ENCODE peak calls at places on chromosome 13, in ten cellular contexts. T, D, Q, R, S, Y, L, X, F and U are unnamed samples.

GRCh38 chr13:100954430-100955361 is 280.1 kb upstream of the TMTC4 start:
- DNase-seq in Y (no peak), X (no peak), F (no peak), S (no peak), T (no peak), L (no peak), D (no peak), R (no peak), Q (no peak), U (no peak)

GRCh38 chr13:26499209-26499601 is 58.3 kb upstream of the WASF3 start:
- DNase-seq in S (no peak), D (peak), F (no peak), T (no peak), L (no peak), Y (no peak), X (no peak), R (no peak), Q (no peak), U (peak)

GRCh38 chr13:108924154-108924940 is 294.9 kb downstream of the MYO16 start:
- DNase-seq in D (no peak), F (peak), Q (no peak), X (no peak), R (no peak), Y (peak), T (no peak), L (no peak), S (no peak), U (peak)

GRCh38 chr13:99808786-99809185 is 162.8 kb downstream of the ZIC5 start:
- DNase-seq in Y (no peak), D (no peak), S (no peak), R (no peak), Q (no peak), L (no peak), T (no peak), X (no peak), F (no peak), U (no peak)

GRCh38 chr13:51807041-51807440 is 3.1 kb upstream of the DHRS12 start:
- DNase-seq in Y (no peak), L (no peak), R (no peak), D (no peak), F (no peak), S (no peak), T (no peak), Q (no peak), X (no peak), U (no peak)

GRCh38 chr13:45500492-45501174 is 35.9 kb downstream of the COG3 start:
- DNase-seq in Q (no peak), D (peak), L (no peak), S (no peak), F (peak), T (no peak), R (no peak), X (no peak), Y (peak), U (peak)

GRCh38 chr13:76667551-76667950 is 218.7 kb downstream of the KCTD12 start:
- DNase-seq in X (no peak), Q (no peak), R (peak), L (no peak), S (no peak), F (peak), D (no peak), T (no peak), Y (peak), U (peak)

GRCh38 chr13:23701646-23702045 is 131.4 kb downstream of the TNFRSF19 start:
- DNase-seq in F (no peak), S (peak), X (no peak), Y (no peak), T (no peak), Q (no peak), D (no peak), L (no peak), R (no peak), U (no peak)

GRCh38 chr13:37143901-37144300 is 38.4 kb upstream of the CSNK1A1L start:
- DNase-seq in Y (no peak), Q (no peak), T (no peak), L (no peak), F (no peak), X (no peak), R (peak), D (no peak), S (no peak), U (no peak)

GRCh38 chr13:80923907-80924306 is 583.0 kb upstream of the SPRY2 start:
- DNase-seq in Y (no peak), R (no peak), S (no peak), X (no peak), Q (no peak), F (no peak), T (peak), D (no peak), L (no peak), U (peak)

GRCh38 chr13:114145256-114145655 is 12.8 kb upstream of the RASA3 start:
- DNase-seq in L (no peak), F (no peak), T (no peak), S (peak), Q (no peak), Y (no peak), R (no peak), X (no peak), D (no peak), U (no peak)

GRCh38 chr13:65613004-65613403 is 1617.1 kb downstream of the PCDH9 start:
- DNase-seq in L (no peak), R (no peak), D (no peak), F (peak), T (peak), Q (no peak), Y (no peak), S (no peak), X (no peak), U (no peak)

GRCh38 chr13:47853236-47853635 is 147.8 kb downstream of the SUCLA2 start:
- DNase-seq in L (no peak), X (no peak), R (no peak), D (no peak), Q (no peak), S (no peak), F (no peak), T (no peak), Y (no peak), U (no peak)

GRCh38 chr13:75195479-75196111 is 286.4 kb downstream of the TBC1D4 start:
- DNase-seq in Y (no peak), F (no peak), D (no peak), T (no peak), Q (no peak), R (no peak), X (no peak), L (no peak), S (no peak), U (no peak)

GRCh38 chr13:114282143-114282685 is 813 bp downstream of the UPF3A start:
- DNase-seq in Q (no peak), S (peak), T (peak), R (peak), F (peak), D (peak), X (no peak), Y (peak), L (peak), U (peak)

GRCh38 chr13:27035892-27036235 is 135.7 kb downstream of the USP12 start:
- DNase-seq in R (no peak), D (peak), F (no peak), Q (no peak), T (no peak), L (no peak), S (no peak), Y (no peak), X (no peak), U (no peak)

GRCh38 chr13:33283195-33283910 is 2.2 kb downstream of the STARD13 start:
- DNase-seq in F (no peak), L (no peak), S (no peak), D (no peak), R (no peak), X (no peak), Q (no peak), T (no peak), Y (no peak), U (no peak)

GRCh38 chr13:29948246-29948645 is 97.8 kb upstream of the UBL3 start:
- DNase-seq in D (no peak), Q (no peak), S (no peak), T (no peak), Y (no peak), L (no peak), X (no peak), R (no peak), F (no peak), U (no peak)

GRCh38 chr13:36282818-36283432 is 14.7 kb downstream of the CCDC169 start:
- DNase-seq in T (peak), X (no peak), R (peak), Y (peak), L (no peak), S (no peak), Q (no peak), F (peak), D (no peak), U (peak)